ENCODE peak calls at places on chromosomes 4 and X, in ten cellular contexts. R, M, I, S, L, E, K, P, Y and O are unnamed samples.

GRCh38 chrX:110531873-110532272 is 173.2 kb downstream of the RTL9 start:
- DNase-seq in R (no peak), M (no peak), I (no peak), S (no peak), L (no peak), E (no peak), K (no peak), P (no peak), Y (no peak), O (no peak)

GRCh38 chr4:158176108-158176507 is 3.3 kb upstream of the GASK1B start:
- DNase-seq in R (peak; percentile 64), M (peak; percentile 88), I (peak; percentile 31), S (no peak), L (no peak), E (no peak), K (peak; percentile 25), P (peak; percentile 37), Y (no peak), O (peak; percentile 59)

GRCh38 chrX:36856849-36857248 is 151.3 kb upstream of the FAM47C start:
- DNase-seq in R (no peak), M (no peak), I (no peak), S (no peak), L (peak; percentile 4), E (no peak), K (no peak), P (no peak), Y (no peak), O (no peak)

GRCh38 chr4:42391981-42392380 is 5.3 kb upstream of the SHISA3 start:
- DNase-seq in R (no peak), M (no peak), I (no peak), S (peak; percentile 25), L (no peak), E (no peak), K (no peak), P (no peak), Y (no peak), O (no peak)

GRCh38 chr4:10606483-10607155 is 77.9 kb downstream of the CLNK start:
- DNase-seq in R (no peak), M (no peak), I (no peak), S (no peak), L (no peak), E (no peak), K (no peak), P (no peak), Y (no peak), O (no peak)

GRCh38 chrX:134671207-134671750 is 13.0 kb upstream of the PLAC1 start:
- DNase-seq in R (no peak), M (no peak), I (no peak), S (no peak), L (no peak), E (no peak), K (no peak), P (no peak), Y (no peak), O (no peak)

GRCh38 chrX:135112743-135113142 is 7.6 kb downstream of the ETDB start:
- DNase-seq in R (no peak), M (no peak), I (no peak), S (no peak), L (no peak), E (no peak), K (no peak), P (no peak), Y (no peak), O (no peak)

GRCh38 chr4:138959421-138959820 is 56.2 kb upstream of the NOCT start:
- DNase-seq in R (no peak), M (no peak), I (no peak), S (no peak), L (no peak), E (no peak), K (no peak), P (no peak), Y (no peak), O (no peak)

GRCh38 chr4:70721747-70722146 is at the start of gene RUFY3:
- DNase-seq in R (no peak), M (no peak), I (no peak), S (peak; percentile 26), L (no peak), E (peak; percentile 48), K (no peak), P (no peak), Y (peak; percentile 78), O (no peak)

GRCh38 chr4:28772066-28772465 is 1911.4 kb downstream of the STIM2 start:
- DNase-seq in R (no peak), M (no peak), I (no peak), S (no peak), L (no peak), E (no peak), K (no peak), P (no peak), Y (no peak), O (no peak)

GRCh38 chr4:1193206-1194027 is 21.0 kb upstream of the SPON2 start:
- DNase-seq in R (no peak), M (no peak), I (peak; percentile 20), S (peak; percentile 14), L (no peak), E (no peak), K (no peak), P (no peak), Y (peak; percentile 58), O (peak; percentile 12)
- H3K4me3 ChIP-seq in R (no peak overlapping the region), M (no peak overlapping the region), I (no peak overlapping the region), S (peak overlapping the region; percentile 64), L (no peak overlapping the region), E (no peak overlapping the region), K (no peak overlapping the region), P (peak overlapping the region; percentile 46), Y (no peak overlapping the region), O (no peak overlapping the region)

GRCh38 chr4:5474756-5475155 is 233.6 kb downstream of the EVC2 start:
- DNase-seq in R (no peak), M (no peak), I (no peak), S (no peak), L (peak; percentile 14), E (no peak), K (no peak), P (no peak), Y (no peak), O (no peak)
- H3K4me1 ChIP-seq in R (no peaks in the 10 kb centered on the region), M (peaks cover 2% of the 10 kb centered on the region), I (no peaks in the 10 kb centered on the region), S (no peaks in the 10 kb centered on the region), L (no peaks in the 10 kb centered on the region), E (no peaks in the 10 kb centered on the region), K (no peaks in the 10 kb centered on the region), P (no peaks in the 10 kb centered on the region), Y (no peaks in the 10 kb centered on the region), O (no peaks in the 10 kb centered on the region)

GRCh38 chr4:61890321-61890720 is 690.2 kb downstream of the ADGRL3 start:
- DNase-seq in R (no peak), M (no peak), I (no peak), S (no peak), L (no peak), E (no peak), K (no peak), P (no peak), Y (no peak), O (no peak)
- H3K27ac ChIP-seq in R (no peak overlapping the region), M (no peak overlapping the region), I (no peak overlapping the region), S (no peak overlapping the region), L (no peak overlapping the region), E (no peak overlapping the region), K (no peak overlapping the region), P (no peak overlapping the region), Y (no peak overlapping the region), O (no peak overlapping the region)

GRCh38 chrX:68109162-68109561 is 324.1 kb downstream of the OPHN1 start:
- DNase-seq in R (no peak), M (no peak), I (no peak), S (no peak), L (no peak), E (no peak), K (no peak), P (no peak), Y (no peak), O (no peak)

GRCh38 chrX:68113837-68114572 is 319.3 kb downstream of the OPHN1 start:
- DNase-seq in R (no peak), M (no peak), I (no peak), S (no peak), L (no peak), E (no peak), K (no peak), P (no peak), Y (no peak), O (no peak)

GRCh38 chrX:68112321-68112720 is 321.0 kb downstream of the OPHN1 start:
- DNase-seq in R (no peak), M (no peak), I (no peak), S (no peak), L (no peak), E (peak; percentile 4), K (no peak), P (no peak), Y (no peak), O (no peak)

DNA sequence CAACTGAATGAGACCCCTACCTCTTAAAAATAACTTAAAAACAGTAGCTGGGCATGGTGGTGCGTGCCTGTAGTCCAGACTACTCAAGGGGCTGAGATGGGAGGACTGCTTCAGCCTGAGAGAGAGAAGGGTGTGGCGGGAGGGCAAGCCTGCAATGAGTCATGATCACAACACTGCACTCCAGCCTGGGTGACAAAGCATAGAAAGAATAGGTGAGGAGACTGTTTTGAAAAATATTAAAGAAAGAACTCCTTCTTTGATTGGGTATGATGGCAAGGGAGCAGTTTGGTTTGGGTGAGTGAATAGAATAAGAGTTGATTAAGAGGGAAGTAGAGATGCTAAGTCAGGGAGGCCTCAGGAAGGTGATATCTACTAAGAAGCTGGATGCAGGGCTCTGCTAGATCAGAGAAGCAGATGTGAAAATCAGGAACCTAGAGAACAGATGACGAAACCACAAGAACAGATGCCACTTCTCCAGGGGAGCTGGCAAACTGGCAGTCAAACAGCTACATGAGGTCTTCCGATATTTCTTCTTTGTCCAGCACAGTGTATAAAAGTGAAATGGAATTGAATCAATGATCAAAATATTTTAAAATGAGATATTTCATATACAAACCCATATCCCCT is 318.6 kb downstream of the OPHN1 start:
- DNase-seq in R (no peak), M (no peak), I (peak; percentile 20), S (no peak), L (peak; percentile 31), E (no peak), K (peak; percentile 18), P (no peak), Y (no peak), O (no peak)
- H3K4me3 ChIP-seq in R (no peak overlapping the region), M (no peak overlapping the region), I (no peak overlapping the region), S (no peak overlapping the region), L (no peak overlapping the region), E (no peak overlapping the region), K (no peak overlapping the region), P (no peak overlapping the region), Y (no peak overlapping the region), O (no peak overlapping the region)

GRCh38 chrX:1533083-1533482 is 3.9 kb downstream of the P2RY8 start:
- DNase-seq in R (no peak), M (no peak), I (no peak), S (no peak), L (no peak), E (no peak), K (no peak), P (no peak), Y (no peak), O (no peak)
- H3K4me1 ChIP-seq in R (no peaks in the 10 kb centered on the region), M (no peaks in the 10 kb centered on the region), I (no peaks in the 10 kb centered on the region), S (no peaks in the 10 kb centered on the region), L (peaks cover 10% of the 10 kb centered on the region), E (peaks cover 8% of the 10 kb centered on the region), K (no peaks in the 10 kb centered on the region), P (no peaks in the 10 kb centered on the region), Y (no peaks in the 10 kb centered on the region), O (peaks cover 13% of the 10 kb centered on the region)

DNA sequence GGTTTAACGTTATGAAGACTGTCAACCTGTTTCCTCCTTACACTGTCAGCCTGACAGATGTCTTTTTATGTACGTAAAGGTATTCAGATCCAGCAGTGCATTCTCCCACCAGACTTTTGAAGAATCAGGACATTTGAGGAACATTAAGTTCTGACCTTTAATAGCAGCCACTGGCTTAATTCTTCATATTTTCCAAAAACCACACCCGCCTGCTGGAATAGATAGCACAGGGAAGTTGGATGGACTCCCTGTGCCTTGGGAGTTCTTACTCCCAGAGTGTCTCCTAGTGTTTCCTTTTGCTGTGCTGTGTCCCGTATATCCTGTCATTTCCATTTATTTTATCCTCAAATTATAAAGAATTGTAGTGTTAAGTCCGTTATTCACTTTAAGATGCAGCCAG is 94.5 kb downstream of the AFF1 start:
- DNase-seq in R (no peak), M (no peak), I (no peak), S (no peak), L (no peak), E (no peak), K (no peak), P (no peak), Y (peak; percentile 84), O (no peak)
- H3K27ac ChIP-seq in R (no peak overlapping the region), M (peak overlapping the region; percentile 35), I (no peak overlapping the region), S (peak overlapping the region; percentile 91), L (no peak overlapping the region), E (no peak overlapping the region), K (peak overlapping the region; percentile 75), P (peak overlapping the region; percentile 3), Y (peak overlapping the region; percentile 84), O (no peak overlapping the region)